ENCODE peak calls at places on chromosomes 16 and 17, in six cellular contexts. One of them, this sample, is unnamed.
A peak's percentile ranks its signal among the peaks of the same experiment; 100 is the strongest.

GRCh38 chr16:81545470-81546175 is 101.0 kb downstream of the CMIP start:
- DNase-seq in AG09309: no peak
- DNase-seq in fibroblast of pulmonary artery: no peak
- DNase-seq in OCI-LY7: no peak
- DNase-seq in mucosa of descending colon: no peak
- DNase-seq in transverse colon: no peak
- DNase-seq in this sample: no peak

GRCh38 chr16:46949216-46949892 is 24.1 kb downstream of the DNAJA2 start:
- DNase-seq in transverse colon: no peak
- DNase-seq in AG09309: no peak
- DNase-seq in fibroblast of pulmonary artery: no peak
- DNase-seq in OCI-LY7: no peak
- DNase-seq in mucosa of descending colon: no peak
- DNase-seq in this sample: no peak

GRCh38 chr16:67842509-67843342 is 606 bp downstream of the THAP11 start:
- DNase-seq in mucosa of descending colon: peak; percentile 79
- DNase-seq in transverse colon: peak; percentile 60
- DNase-seq in fibroblast of pulmonary artery: peak; percentile 56
- DNase-seq in OCI-LY7: peak; percentile 75
- DNase-seq in AG09309: no peak
- DNase-seq in this sample: no peak

GRCh38 chr16:58046936-58047335 is 21.4 kb downstream of the MMP15 start:
- DNase-seq in transverse colon: peak; percentile 45
- DNase-seq in AG09309: no peak
- DNase-seq in OCI-LY7: no peak
- DNase-seq in mucosa of descending colon: no peak
- DNase-seq in fibroblast of pulmonary artery: no peak
- DNase-seq in this sample: no peak

GRCh38 chr17:55421179-55421934 is at the start of gene MMD:
- DNase-seq in transverse colon: peak; percentile 67
- DNase-seq in AG09309: no peak
- DNase-seq in OCI-LY7: peak; percentile 17
- DNase-seq in fibroblast of pulmonary artery: no peak
- DNase-seq in mucosa of descending colon: peak; percentile 83
- DNase-seq in this sample: no peak

GRCh38 chr17:80802626-80803450 is 188.8 kb upstream of the CHMP6 start:
- DNase-seq in mucosa of descending colon: no peak
- DNase-seq in fibroblast of pulmonary artery: no peak
- DNase-seq in transverse colon: no peak
- DNase-seq in OCI-LY7: no peak
- DNase-seq in AG09309: no peak
- DNase-seq in this sample: no peak

GRCh38 chr16:85553436-85554113 is 59.5 kb upstream of the GSE1 start:
- DNase-seq in transverse colon: peak; percentile 70
- DNase-seq in AG09309: no peak
- DNase-seq in OCI-LY7: peak; percentile 76
- DNase-seq in mucosa of descending colon: peak; percentile 83
- DNase-seq in fibroblast of pulmonary artery: peak; percentile 54
- DNase-seq in this sample: no peak

GRCh38 chr17:951388-952132 is 28.0 kb downstream of the NXN start:
- DNase-seq in AG09309: no peak
- DNase-seq in OCI-LY7: no peak
- DNase-seq in mucosa of descending colon: no peak
- DNase-seq in transverse colon: peak; percentile 40
- DNase-seq in fibroblast of pulmonary artery: peak; percentile 53
- DNase-seq in this sample: peak; percentile 82

GRCh38 chr16:11797957-11798299 is 870 bp upstream of the ZC3H7A start:
- DNase-seq in mucosa of descending colon: no peak
- DNase-seq in transverse colon: no peak
- DNase-seq in AG09309: no peak
- DNase-seq in OCI-LY7: peak; percentile 42
- DNase-seq in fibroblast of pulmonary artery: no peak
- DNase-seq in this sample: no peak

GRCh38 chr16:16120382-16121184 is 102.7 kb downstream of the ABCC6 start:
- DNase-seq in OCI-LY7: no peak
- DNase-seq in transverse colon: peak; percentile 48
- DNase-seq in fibroblast of pulmonary artery: peak; percentile 48
- DNase-seq in AG09309: no peak
- DNase-seq in mucosa of descending colon: peak; percentile 67
- DNase-seq in this sample: no peak

GRCh38 chr17:41666708-41667279 is 21.9 kb upstream of the EIF1 start:
- DNase-seq in AG09309: no peak
- DNase-seq in fibroblast of pulmonary artery: peak; percentile 75
- DNase-seq in OCI-LY7: peak; percentile 87
- DNase-seq in transverse colon: peak; percentile 91
- DNase-seq in mucosa of descending colon: peak; percentile 90
- DNase-seq in this sample: no peak

GRCh38 chr16:66143422-66143821 is 223.1 kb upstream of the CDH5 start:
- DNase-seq in OCI-LY7: no peak
- DNase-seq in transverse colon: no peak
- DNase-seq in mucosa of descending colon: no peak
- DNase-seq in fibroblast of pulmonary artery: no peak
- DNase-seq in AG09309: no peak
- DNase-seq in this sample: no peak

GRCh38 chr17:55023626-55024025 is 55.1 kb downstream of the STXBP4 start:
- DNase-seq in fibroblast of pulmonary artery: peak; percentile 30
- DNase-seq in transverse colon: no peak
- DNase-seq in AG09309: no peak
- DNase-seq in OCI-LY7: no peak
- DNase-seq in mucosa of descending colon: no peak
- DNase-seq in this sample: no peak

GRCh38 chr17:4541328-4542002 is 13.7 kb downstream of the MYBBP1A start:
- DNase-seq in fibroblast of pulmonary artery: no peak
- DNase-seq in transverse colon: no peak
- DNase-seq in OCI-LY7: no peak
- DNase-seq in AG09309: no peak
- DNase-seq in mucosa of descending colon: no peak
- DNase-seq in this sample: no peak

GRCh38 chr17:80027043-80027435 is 8.6 kb downstream of the TBC1D16 start:
- DNase-seq in transverse colon: no peak
- DNase-seq in fibroblast of pulmonary artery: no peak
- DNase-seq in AG09309: no peak
- DNase-seq in OCI-LY7: no peak
- DNase-seq in mucosa of descending colon: no peak
- DNase-seq in this sample: no peak

GRCh38 chr16:20402651-20403050 is 1.9 kb downstream of the PDILT start:
- DNase-seq in OCI-LY7: no peak
- DNase-seq in fibroblast of pulmonary artery: no peak
- DNase-seq in transverse colon: no peak
- DNase-seq in AG09309: no peak
- DNase-seq in mucosa of descending colon: no peak
- DNase-seq in this sample: no peak

GRCh38 chr17:17783825-17784598 is 52.8 kb downstream of the SREBF1 start:
- DNase-seq in AG09309: no peak
- DNase-seq in transverse colon: peak; percentile 38
- DNase-seq in fibroblast of pulmonary artery: peak; percentile 49
- DNase-seq in mucosa of descending colon: peak; percentile 75
- DNase-seq in OCI-LY7: peak; percentile 89
- DNase-seq in this sample: peak; percentile 5

GRCh38 chr16:30867747-30868146 is 26.1 kb downstream of the BCL7C start:
- DNase-seq in transverse colon: no peak
- DNase-seq in fibroblast of pulmonary artery: peak; percentile 15
- DNase-seq in AG09309: no peak
- DNase-seq in OCI-LY7: no peak
- DNase-seq in mucosa of descending colon: no peak
- DNase-seq in this sample: no peak
- TF ChIP-seq CTCF in transverse colon: no peak
- TF ChIP-seq CTCF in fibroblast of pulmonary artery: peak; percentile 26
- TF ChIP-seq CTCF in AG09309: peak; percentile 32
- TF ChIP-seq CTCF in OCI-LY7: peak; percentile 39
- TF ChIP-seq CTCF in mucosa of descending colon: no peak
- TF ChIP-seq CTCF in this sample: no peak

GRCh38 chr16:14015948-14016347 is 55.2 kb upstream of the MRTFB start:
- DNase-seq in AG09309: peak; percentile 60
- DNase-seq in OCI-LY7: no peak
- DNase-seq in mucosa of descending colon: no peak
- DNase-seq in transverse colon: no peak
- DNase-seq in fibroblast of pulmonary artery: peak; percentile 73
- DNase-seq in this sample: peak; percentile 79
- TF ChIP-seq CTCF in AG09309: no peak
- TF ChIP-seq CTCF in OCI-LY7: no peak
- TF ChIP-seq CTCF in mucosa of descending colon: no peak
- TF ChIP-seq CTCF in transverse colon: no peak
- TF ChIP-seq CTCF in fibroblast of pulmonary artery: no peak
- TF ChIP-seq CTCF in this sample: peak; percentile 17

GRCh38 chr17:37137070-37137610 is 188.4 kb downstream of the AATF start:
- DNase-seq in fibroblast of pulmonary artery: no peak
- DNase-seq in transverse colon: no peak
- DNase-seq in AG09309: no peak
- DNase-seq in mucosa of descending colon: no peak
- DNase-seq in OCI-LY7: no peak
- DNase-seq in this sample: no peak
- TF ChIP-seq CTCF in fibroblast of pulmonary artery: no peak
- TF ChIP-seq CTCF in transverse colon: no peak
- TF ChIP-seq CTCF in AG09309: no peak
- TF ChIP-seq CTCF in mucosa of descending colon: no peak
- TF ChIP-seq CTCF in OCI-LY7: peak; percentile 24
- TF ChIP-seq CTCF in this sample: no peak

GRCh38 chr17:42878123-42878880 is 22.3 kb upstream of the G6PC1 start:
- DNase-seq in OCI-LY7: no peak
- DNase-seq in mucosa of descending colon: no peak
- DNase-seq in AG09309: no peak
- DNase-seq in transverse colon: peak; percentile 60
- DNase-seq in fibroblast of pulmonary artery: no peak
- DNase-seq in this sample: no peak
- TF ChIP-seq CTCF in OCI-LY7: no peak
- TF ChIP-seq CTCF in mucosa of descending colon: no peak
- TF ChIP-seq CTCF in AG09309: no peak
- TF ChIP-seq CTCF in transverse colon: no peak
- TF ChIP-seq CTCF in fibroblast of pulmonary artery: no peak
- TF ChIP-seq CTCF in this sample: no peak

GRCh38 chr16:720507-720989 is 398 bp upstream of the ANTKMT start:
- DNase-seq in OCI-LY7: no peak
- DNase-seq in transverse colon: peak; percentile 46
- DNase-seq in AG09309: no peak
- DNase-seq in fibroblast of pulmonary artery: peak; percentile 67
- DNase-seq in mucosa of descending colon: no peak
- DNase-seq in this sample: no peak
- TF ChIP-seq CTCF in OCI-LY7: peak; percentile 58
- TF ChIP-seq CTCF in transverse colon: no peak
- TF ChIP-seq CTCF in AG09309: peak; percentile 40
- TF ChIP-seq CTCF in fibroblast of pulmonary artery: peak; percentile 18
- TF ChIP-seq CTCF in mucosa of descending colon: no peak
- TF ChIP-seq CTCF in this sample: peak; percentile 21

GRCh38 chr17:44385287-44386181 is 3.9 kb downstream of the ITGA2B start:
- DNase-seq in mucosa of descending colon: peak; percentile 80
- DNase-seq in fibroblast of pulmonary artery: peak; percentile 72
- DNase-seq in AG09309: no peak
- DNase-seq in OCI-LY7: peak; percentile 47
- DNase-seq in transverse colon: peak; percentile 84
- DNase-seq in this sample: peak; percentile 25
- TF ChIP-seq CTCF in mucosa of descending colon: no peak
- TF ChIP-seq CTCF in fibroblast of pulmonary artery: peak; percentile 20
- TF ChIP-seq CTCF in AG09309: no peak
- TF ChIP-seq CTCF in OCI-LY7: peak; percentile 13
- TF ChIP-seq CTCF in transverse colon: no peak
- TF ChIP-seq CTCF in this sample: peak; percentile 23

DNA sequence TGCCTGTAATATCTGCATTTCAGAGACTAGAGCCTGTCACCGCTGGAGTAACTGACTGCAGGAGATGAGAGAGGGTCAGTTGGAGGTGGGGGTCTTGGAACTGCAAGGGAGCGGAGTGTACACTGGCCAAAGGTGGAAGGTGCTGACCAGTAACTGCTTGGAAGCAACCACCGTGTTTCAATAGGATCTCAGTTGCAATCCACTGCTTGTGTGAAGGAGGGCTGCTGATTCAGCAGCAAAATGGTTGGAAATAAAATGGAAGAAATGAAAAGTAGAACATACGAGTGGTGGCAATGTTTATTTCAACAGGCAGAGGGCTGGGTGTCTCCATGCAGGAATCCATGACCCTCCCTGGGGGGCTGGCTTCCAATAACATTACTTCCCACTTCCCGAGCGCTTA is 2.1 kb upstream of the JPH3 start:
- DNase-seq in fibroblast of pulmonary artery: no peak
- DNase-seq in AG09309: no peak
- DNase-seq in mucosa of descending colon: no peak
- DNase-seq in transverse colon: no peak
- DNase-seq in OCI-LY7: no peak
- DNase-seq in this sample: no peak
- TF ChIP-seq CTCF in fibroblast of pulmonary artery: no peak
- TF ChIP-seq CTCF in AG09309: no peak
- TF ChIP-seq CTCF in mucosa of descending colon: no peak
- TF ChIP-seq CTCF in transverse colon: no peak
- TF ChIP-seq CTCF in OCI-LY7: no peak
- TF ChIP-seq CTCF in this sample: no peak

GRCh38 chr17:40566027-40566426 is 755 bp upstream of the CCR7 start:
- DNase-seq in transverse colon: no peak
- DNase-seq in OCI-LY7: no peak
- DNase-seq in AG09309: no peak
- DNase-seq in mucosa of descending colon: no peak
- DNase-seq in fibroblast of pulmonary artery: no peak
- DNase-seq in this sample: no peak

GRCh38 chr17:40564195-40564882 is 933 bp downstream of the CCR7 start:
- DNase-seq in OCI-LY7: no peak
- DNase-seq in mucosa of descending colon: no peak
- DNase-seq in fibroblast of pulmonary artery: no peak
- DNase-seq in transverse colon: no peak
- DNase-seq in AG09309: no peak
- DNase-seq in this sample: no peak

GRCh38 chr17:40562841-40563370 is 2.4 kb downstream of the CCR7 start:
- DNase-seq in mucosa of descending colon: no peak
- DNase-seq in transverse colon: no peak
- DNase-seq in fibroblast of pulmonary artery: no peak
- DNase-seq in AG09309: no peak
- DNase-seq in OCI-LY7: no peak
- DNase-seq in this sample: no peak

GRCh38 chr17:40563371-40564052 is 1.8 kb downstream of the CCR7 start:
- DNase-seq in fibroblast of pulmonary artery: no peak
- DNase-seq in AG09309: no peak
- DNase-seq in OCI-LY7: no peak
- DNase-seq in transverse colon: no peak
- DNase-seq in mucosa of descending colon: no peak
- DNase-seq in this sample: no peak

DNA sequence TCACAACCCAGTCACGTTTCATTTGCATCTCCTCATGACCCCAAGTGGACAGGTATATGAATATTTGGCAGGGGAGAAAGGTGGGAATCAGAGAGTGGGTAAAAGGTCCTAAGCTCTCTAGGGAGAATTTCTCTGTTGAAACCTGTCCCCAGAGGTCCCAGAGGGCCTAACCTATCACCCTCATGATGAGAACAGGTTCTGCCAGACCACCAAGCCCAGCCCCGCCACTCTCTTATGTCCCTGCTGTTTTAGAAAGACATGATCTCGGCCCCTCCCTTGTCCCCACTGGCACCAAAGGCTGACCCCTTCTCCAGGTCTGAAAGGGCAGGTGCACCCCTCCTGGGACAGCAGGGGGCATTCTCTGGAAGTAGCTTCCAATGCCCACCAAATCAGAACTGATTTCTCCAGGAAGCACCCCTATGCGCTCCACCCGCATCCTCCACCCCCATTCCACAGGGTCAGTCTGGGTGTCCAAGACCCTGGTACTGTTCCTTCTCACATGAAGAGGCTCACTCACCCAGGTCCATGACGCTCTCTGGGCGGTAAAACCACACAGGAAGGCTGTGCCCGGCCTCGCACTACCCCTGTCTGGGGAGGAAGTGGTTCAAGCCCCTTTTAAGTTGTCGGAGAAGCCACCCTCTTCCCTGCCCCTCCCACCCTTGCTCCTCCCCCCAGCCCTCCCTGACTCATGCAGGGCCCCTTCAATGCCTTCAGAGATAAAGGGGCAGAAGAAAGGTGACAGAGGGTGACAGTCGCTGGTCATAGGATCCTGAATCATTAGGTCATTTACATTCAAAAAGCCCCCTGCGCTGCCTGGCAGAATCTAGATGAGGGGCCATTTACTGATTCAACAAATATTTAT is at the start of gene CCR7:
- DNase-seq in AG09309: no peak
- DNase-seq in mucosa of descending colon: peak; percentile 85
- DNase-seq in OCI-LY7: peak; percentile 75
- DNase-seq in fibroblast of pulmonary artery: no peak
- DNase-seq in transverse colon: peak; percentile 58
- DNase-seq in this sample: no peak
- TF ChIP-seq CTCF in AG09309: no peak
- TF ChIP-seq CTCF in mucosa of descending colon: no peak
- TF ChIP-seq CTCF in OCI-LY7: peak; percentile 27
- TF ChIP-seq CTCF in fibroblast of pulmonary artery: no peak
- TF ChIP-seq CTCF in transverse colon: no peak
- TF ChIP-seq CTCF in this sample: no peak

This sample was measured in AG09319.